ENCODE peak calls at places on chromosomes 3 and 15, in five cellular contexts. B is cardiac muscle cell, S is mammary epithelial cell, J is ovary, N is HCT116. M is an unnamed sample.

GRCh38 chr3:195897081-195897852 is 11.1 kb downstream of the TNK2 start:
- DNase-seq in S (peak), B (peak), J (peak), N (no peak), M (peak)

GRCh38 chr3:129577356-129577755 is 29.1 kb downstream of the PLXND1 start:
- DNase-seq in N (no peak), B (no peak), J (no peak), S (no peak), M (no peak)

GRCh38 chr15:84608707-84609284 is 8.0 kb downstream of the ZSCAN2 start:
- DNase-seq in J (no peak), N (no peak), S (no peak), B (no peak), M (no peak)

GRCh38 chr15:52018244-52018643 is 775 bp upstream of the MAPK6 start:
- DNase-seq in N (no peak), B (no peak), J (no peak), S (no peak), M (no peak)

GRCh38 chr15:98843844-98844243 is 163.7 kb downstream of the PGPEP1L start:
- DNase-seq in J (no peak), N (no peak), S (no peak), B (no peak), M (no peak)

GRCh38 chr3:175749981-175750380 is 890.8 kb downstream of the NAALADL2 start:
- DNase-seq in B (no peak), N (no peak), J (no peak), S (no peak), M (no peak)

GRCh38 chr3:69541059-69541471 is 155.2 kb upstream of the FRMD4B start:
- DNase-seq in N (no peak), J (no peak), B (peak), S (peak), M (no peak)

GRCh38 chr3:167862104-167862785 is 126.7 kb downstream of the SERPINI1 start:
- DNase-seq in N (no peak), B (no peak), J (no peak), S (no peak), M (no peak)

GRCh38 chr15:99403597-99403996 is 152.3 kb downstream of the LRRC28 start:
- DNase-seq in J (no peak), N (no peak), S (no peak), B (no peak), M (no peak)

GRCh38 chr3:128845695-128846491 is 33.5 kb upstream of the ACAD9 start:
- DNase-seq in J (peak), S (peak), N (peak), B (peak), M (peak)

GRCh38 chr15:98855067-98855814 is 152.4 kb downstream of the PGPEP1L start:
- DNase-seq in N (no peak), S (no peak), B (no peak), J (no peak), M (no peak)

GRCh38 chr15:90957105-90957790 is 2.6 kb downstream of the RCCD1 start:
- DNase-seq in B (peak), J (no peak), N (no peak), S (no peak), M (peak)

GRCh38 chr3:9681723-9682081 is 21.9 kb upstream of the CPNE9 start:
- DNase-seq in S (no peak), J (no peak), B (no peak), N (no peak), M (no peak)

GRCh38 chr3:171806200-171807128 is 3.8 kb downstream of the PLD1 start:
- DNase-seq in J (no peak), B (no peak), S (peak), N (no peak), M (peak)

GRCh38 chr3:7630925-7631324 is 770.0 kb downstream of the GRM7 start:
- DNase-seq in S (no peak), B (peak), J (peak), N (no peak), M (peak)

GRCh38 chr3:46935168-46935858 is 41.2 kb downstream of the CCDC12 start:
- DNase-seq in N (peak), B (peak), J (peak), S (peak), M (peak)
- H3K27ac ChIP-seq in N (peak), B (peak), J (peak), S (peak), M (peak)

GRCh38 chr3:187568171-187568570 is 102.0 kb downstream of the SST start:
- DNase-seq in N (no peak), J (no peak), S (no peak), B (no peak), M (no peak)
- H3K27ac ChIP-seq in N (no peak), J (no peak), S (no peak), B (peak), M (peak)

DNA sequence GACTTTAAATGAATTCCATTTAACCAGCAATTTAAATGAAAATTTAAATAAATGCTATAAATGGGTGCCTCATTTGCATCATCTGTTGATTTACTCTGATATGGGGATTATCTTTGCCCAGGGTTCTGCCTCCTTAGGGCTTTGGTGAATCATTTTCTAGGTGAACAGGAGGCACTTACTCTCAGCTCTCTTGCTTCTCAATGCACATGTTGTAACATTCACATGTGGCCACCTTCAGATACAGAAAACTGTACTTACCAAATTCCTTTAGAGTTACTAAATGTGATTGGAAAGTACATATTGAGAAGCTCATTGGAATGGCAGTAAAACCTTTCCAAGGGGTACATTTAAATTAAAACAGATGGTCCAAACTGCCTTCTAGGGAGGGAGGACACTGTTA is 20.8 kb downstream of the GADL1 start:
- DNase-seq in B (no peak), J (no peak), N (no peak), S (peak), M (no peak)
- H3K27ac ChIP-seq in B (no peak), J (no peak), N (no peak), S (no peak), M (no peak)

GRCh38 chr3:13204177-13204581 is 130.9 kb upstream of the IQSEC1 start:
- DNase-seq in B (no peak), S (no peak), J (no peak), N (no peak), M (no peak)
- H3K27ac ChIP-seq in B (no peak), S (no peak), J (no peak), N (no peak), M (no peak)

GRCh38 chr3:16400143-16400935 is 113.2 kb downstream of the RFTN1 start:
- DNase-seq in N (no peak), B (peak), S (no peak), J (no peak), M (no peak)
- H3K27ac ChIP-seq in N (no peak), B (peak), S (no peak), J (peak), M (no peak)

GRCh38 chr15:57553526-57553925 is 38.2 kb upstream of the MYZAP start:
- DNase-seq in B (no peak), S (no peak), J (no peak), N (no peak), M (no peak)

GRCh38 chr15:57554821-57555185 is 36.9 kb upstream of the MYZAP start:
- DNase-seq in J (no peak), N (no peak), S (no peak), B (no peak), M (no peak)

GRCh38 chr15:57556040-57556439 is 35.7 kb upstream of the MYZAP start:
- DNase-seq in B (no peak), S (no peak), N (no peak), J (no peak), M (no peak)

GRCh38 chr15:57554063-57554820 is 37.5 kb upstream of the MYZAP start:
- DNase-seq in N (no peak), J (no peak), B (no peak), S (no peak), M (no peak)

GRCh38 chr15:57555270-57555669 is 36.4 kb upstream of the MYZAP start:
- DNase-seq in B (no peak), N (no peak), J (no peak), S (no peak), M (no peak)
- H3K27ac ChIP-seq in B (peak), N (no peak), J (no peak), S (no peak), M (no peak)

DNA sequence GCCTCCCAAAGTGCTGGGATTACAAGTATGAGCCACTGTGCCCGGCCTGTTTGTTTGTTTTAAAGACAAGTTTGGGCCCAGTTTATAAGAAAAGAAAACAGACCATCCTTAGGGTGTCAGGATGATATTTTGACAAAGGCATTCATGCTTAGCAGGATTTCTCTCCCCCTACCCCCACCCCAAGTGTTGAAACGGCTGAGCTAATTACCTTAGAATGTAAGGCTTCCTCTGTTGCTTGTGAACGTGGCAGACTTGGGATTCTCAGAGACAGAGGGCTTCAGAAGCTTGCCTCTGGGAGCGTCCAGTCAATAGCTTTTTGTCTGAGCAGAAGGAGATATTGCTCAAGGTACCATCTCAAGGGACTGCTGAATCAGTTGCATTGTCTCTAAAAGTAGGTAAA is 24.0 kb downstream of the FLNB start:
- DNase-seq in N (no peak), B (no peak), S (peak), J (no peak), M (no peak)
- H3K27ac ChIP-seq in N (no peak), B (no peak), S (peak), J (no peak), M (peak)